ENCODE peak calls at places on chromosome X, in ten cellular contexts. P, A, U, Y, W, K, R, B, T and G are unnamed samples.

GRCh38 chrX:1813809-1814208 is 198.9 kb downstream of the ASMT start:
- DNase-seq in P (no peak), A (no peak), U (no peak), Y (no peak), W (no peak), K (no peak), R (no peak), B (no peak), T (no peak), G (no peak)

GRCh38 chrX:639151-639550 is 8.6 kb downstream of the SHOX start:
- DNase-seq in P (no peak), A (no peak), U (no peak), Y (no peak), W (no peak), K (no peak), R (no peak), B (no peak), T (no peak), G (no peak)

GRCh38 chrX:97380200-97380599 is 496.5 kb downstream of the RPA4 start:
- DNase-seq in P (no peak), A (peak; percentile 10), U (no peak), Y (no peak), W (no peak), K (no peak), R (no peak), B (no peak), T (no peak), G (no peak)

GRCh38 chrX:150184487-150184886 is 178.6 kb upstream of the MAMLD1 start:
- DNase-seq in P (no peak), A (no peak), U (no peak), Y (no peak), W (no peak), K (no peak), R (peak; percentile 10), B (no peak), T (no peak), G (no peak)

GRCh38 chrX:112235547-112235946 is 153.0 kb upstream of the TRPC5 start:
- DNase-seq in P (no peak), A (no peak), U (no peak), Y (no peak), W (no peak), K (no peak), R (no peak), B (no peak), T (no peak), G (no peak)

GRCh38 chrX:72396117-72396516 is 90.4 kb upstream of the CITED1 start:
- DNase-seq in P (no peak), A (no peak), U (no peak), Y (no peak), W (no peak), K (no peak), R (no peak), B (no peak), T (no peak), G (no peak)

GRCh38 chrX:75155454-75155829 is 641 bp downstream of the ABCB7 start:
- DNase-seq in P (no peak), A (peak; percentile 2), U (no peak), Y (peak; percentile 4), W (no peak), K (no peak), R (no peak), B (peak; percentile 12), T (no peak), G (no peak)

GRCh38 chrX:2385224-2385623 is 115.6 kb downstream of the DHRSX start:
- DNase-seq in P (no peak), A (no peak), U (no peak), Y (peak; percentile 78), W (no peak), K (no peak), R (no peak), B (no peak), T (no peak), G (no peak)

GRCh38 chrX:154063234-154063633 is 34.3 kb downstream of the MECP2 start:
- DNase-seq in P (no peak), A (no peak), U (no peak), Y (no peak), W (no peak), K (no peak), R (no peak), B (no peak), T (no peak), G (no peak)

GRCh38 chrX:14927391-14927790 is 54.2 kb downstream of the MOSPD2 start:
- DNase-seq in P (no peak), A (no peak), U (no peak), Y (peak; percentile 20), W (no peak), K (no peak), R (no peak), B (no peak), T (no peak), G (no peak)

GRCh38 chrX:15334561-15334960 is 762 bp downstream of the PIGA start:
- DNase-seq in P (no peak), A (no peak), U (no peak), Y (peak; percentile 26), W (no peak), K (no peak), R (peak; percentile 2), B (no peak), T (no peak), G (no peak)

GRCh38 chrX:113929004-113929403 is 654.9 kb upstream of the HTR2C start:
- DNase-seq in P (no peak), A (peak; percentile 52), U (peak; percentile 43), Y (peak; percentile 42), W (no peak), K (no peak), R (peak; percentile 35), B (no peak), T (no peak), G (peak; percentile 41)

GRCh38 chrX:48025561-48025960 is 18.8 kb downstream of the SPACA5 start:
- DNase-seq in P (no peak), A (peak; percentile 55), U (peak; percentile 36), Y (peak; percentile 72), W (no peak), K (no peak), R (peak; percentile 44), B (no peak), T (peak; percentile 35), G (peak; percentile 42)
- TF ChIP-seq CTCF in P (peak; percentile 29), A (peak; percentile 82), U (peak; percentile 48), Y (peak; percentile 55), W (peak; percentile 43), K (peak; percentile 58), R (peak; percentile 43), B (peak; percentile 42), T (no peak), G (peak; percentile 66)

GRCh38 chrX:79524642-79525041 is 157.5 kb upstream of the ITM2A start:
- DNase-seq in P (no peak), A (no peak), U (peak; percentile 3), Y (no peak), W (no peak), K (no peak), R (peak; percentile 6), B (no peak), T (no peak), G (no peak)
- TF ChIP-seq CTCF in P (no peak), A (peak; percentile 37), U (peak; percentile 27), Y (no peak), W (no peak), K (no peak), R (peak; percentile 27), B (peak; percentile 49), T (no peak), G (peak; percentile 32)

GRCh38 chrX:49726966-49727365 is 31.2 kb upstream of the PAGE1 start:
- DNase-seq in P (no peak), A (no peak), U (no peak), Y (no peak), W (no peak), K (no peak), R (no peak), B (no peak), T (no peak), G (no peak)
- TF ChIP-seq CTCF in P (no peak), A (no peak), U (no peak), Y (no peak), W (no peak), K (no peak), R (no peak), B (no peak), T (no peak), G (no peak)

DNA sequence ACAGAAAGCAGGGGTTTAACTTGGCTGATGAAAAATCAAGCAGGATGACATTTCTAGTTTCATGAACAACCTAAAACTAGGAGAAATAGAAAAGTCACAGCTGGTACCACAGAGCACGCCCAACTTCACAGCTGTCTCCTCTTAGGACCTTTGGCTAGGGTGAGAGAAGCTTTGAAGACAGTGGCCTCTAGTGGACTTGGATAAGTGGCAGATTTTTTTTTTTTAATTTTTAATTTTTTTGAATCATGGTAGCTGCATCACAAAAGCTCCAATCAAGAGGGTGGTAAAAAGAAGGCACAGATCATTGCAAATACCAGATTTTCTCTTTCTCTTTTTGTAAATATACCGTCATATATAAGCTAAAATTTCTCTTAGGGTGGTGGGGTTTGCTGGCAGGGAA is 20.2 kb upstream of the MAP3K15 start:
- DNase-seq in P (no peak), A (peak; percentile 49), U (no peak), Y (peak; percentile 37), W (no peak), K (no peak), R (no peak), B (no peak), T (no peak), G (no peak)
- TF ChIP-seq CTCF in P (no peak), A (peak; percentile 62), U (no peak), Y (peak; percentile 39), W (no peak), K (no peak), R (no peak), B (peak; percentile 4), T (no peak), G (peak; percentile 53)

DNA sequence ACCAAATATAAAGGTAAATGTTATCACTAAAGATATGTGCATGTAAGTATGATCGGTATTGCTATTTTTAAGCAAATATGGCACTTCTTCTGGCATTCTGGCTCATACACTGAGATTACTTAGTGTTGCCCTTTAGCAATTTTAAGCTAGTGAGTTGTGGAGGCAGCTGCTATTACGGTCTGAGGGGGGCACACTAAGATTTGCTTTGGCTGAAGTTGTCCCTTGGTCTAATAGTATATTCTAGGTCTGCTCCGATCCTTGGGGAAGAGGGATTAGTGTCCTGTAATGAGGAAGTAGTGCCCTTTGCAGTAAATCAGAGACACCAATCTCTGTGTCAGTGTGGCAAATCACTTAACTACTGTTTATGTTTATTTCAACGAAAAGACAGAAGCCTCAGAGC is 196.5 kb upstream of the FTHL17 start:
- DNase-seq in P (no peak), A (no peak), U (no peak), Y (no peak), W (no peak), K (no peak), R (no peak), B (no peak), T (no peak), G (no peak)
- TF ChIP-seq CTCF in P (no peak), A (no peak), U (no peak), Y (no peak), W (no peak), K (no peak), R (no peak), B (no peak), T (no peak), G (no peak)

GRCh38 chrX:151384807-151385206 is 12.2 kb upstream of the VMA21 start:
- DNase-seq in P (no peak), A (no peak), U (no peak), Y (no peak), W (no peak), K (no peak), R (no peak), B (no peak), T (no peak), G (no peak)
- TF ChIP-seq CTCF in P (no peak), A (no peak), U (no peak), Y (no peak), W (no peak), K (no peak), R (no peak), B (no peak), T (no peak), G (no peak)